ENCODE peak calls at places on chromosomes 1 and 21, in four cellular contexts. H is mammary epithelial cell, Z is HCT116, Y is neural progenitor cell. R is an unnamed sample.

GRCh38 chr1:87642581-87643129 is 314.0 kb downstream of the LMO4 start:
- DNase-seq in H (no peak), Z (no peak), Y (peak; percentile 74), R (no peak)

GRCh38 chr1:183685112-183685713 is 32.1 kb upstream of the APOBEC4 start:
- DNase-seq in H (peak; percentile 32), Z (peak; percentile 45), Y (peak; percentile 65), R (peak; percentile 51)

GRCh38 chr1:150268342-150268705 is 492 bp downstream of the APH1A start:
- DNase-seq in H (peak; percentile 59), Z (no peak), Y (peak; percentile 40), R (no peak)

GRCh38 chr1:27773732-27774445 is 870 bp downstream of the STX12 start:
- DNase-seq in H (peak; percentile 63), Z (no peak), Y (no peak), R (no peak)

GRCh38 chr1:16946646-16947045 is 24.9 kb downstream of the CROCC start:
- DNase-seq in H (no peak), Z (no peak), Y (no peak), R (no peak)

GRCh38 chr1:167121375-167122120 is 27.7 kb downstream of the STYXL2 start:
- DNase-seq in H (peak; percentile 32), Z (peak; percentile 18), Y (peak; percentile 67), R (peak; percentile 88)

GRCh38 chr1:204523605-204524215 is 7.5 kb downstream of the MDM4 start:
- DNase-seq in H (peak; percentile 64), Z (peak; percentile 55), Y (no peak), R (peak; percentile 57)

GRCh38 chr1:244863491-244864252 is 671 bp downstream of the HNRNPU start:
- DNase-seq in H (no peak), Z (no peak), Y (no peak), R (no peak)

GRCh38 chr1:13890766-13891165 is 190.8 kb downstream of the PRDM2 start:
- DNase-seq in H (no peak), Z (no peak), Y (no peak), R (no peak)

GRCh38 chr1:13889495-13889894 is 189.5 kb downstream of the PRDM2 start:
- DNase-seq in H (no peak), Z (no peak), Y (no peak), R (no peak)

GRCh38 chr1:13893456-13893855 is 193.5 kb downstream of the PRDM2 start:
- DNase-seq in H (no peak), Z (no peak), Y (no peak), R (no peak)

GRCh38 chr1:13892671-13893325 is 192.8 kb downstream of the PRDM2 start:
- DNase-seq in H (no peak), Z (no peak), Y (peak; percentile 58), R (no peak)

DNA sequence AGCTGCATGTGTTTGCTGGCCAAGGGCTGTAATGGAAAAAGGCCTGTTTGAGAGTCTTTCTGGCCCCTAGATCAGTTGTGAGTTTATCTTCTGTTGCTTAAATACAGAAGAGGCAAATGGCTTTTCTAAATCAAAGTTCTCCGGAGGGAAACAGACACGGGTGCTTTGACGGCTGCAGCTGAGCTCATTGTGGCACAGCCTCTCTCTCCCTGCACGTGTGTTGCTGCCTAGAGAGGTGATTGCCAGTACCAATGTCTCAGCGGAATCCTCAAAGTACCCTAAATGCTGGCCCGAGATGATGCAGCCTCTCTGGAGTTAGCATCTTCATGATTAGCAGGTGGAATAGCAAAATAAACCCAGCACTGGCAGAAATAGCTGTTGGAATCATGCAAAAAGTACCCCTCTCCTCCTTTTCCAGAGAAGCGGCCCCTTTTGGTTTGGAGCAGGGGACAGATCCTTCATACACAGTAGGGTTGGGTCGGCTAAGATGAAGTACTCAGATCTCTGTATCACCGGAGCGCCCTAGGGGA is 192.2 kb downstream of the PRDM2 start:
- DNase-seq in H (no peak), Z (no peak), Y (peak; percentile 23), R (no peak)
- TF ChIP-seq EZH2 in H (no peak), Z (no peak), Y (no peak), R (no peak)

GRCh38 chr1:19010995-19011696 is 54.7 kb upstream of the IFFO2 start:
- DNase-seq in H (peak; percentile 98), Z (peak; percentile 94), Y (peak; percentile 55), R (peak; percentile 96)

GRCh38 chr1:19015476-19015875 is 59.0 kb upstream of the IFFO2 start:
- DNase-seq in H (no peak), Z (no peak), Y (no peak), R (no peak)

GRCh38 chr1:19011832-19012231 is 55.4 kb upstream of the IFFO2 start:
- DNase-seq in H (no peak), Z (no peak), Y (no peak), R (no peak)

GRCh38 chr1:19014765-19015164 is 58.3 kb upstream of the IFFO2 start:
- DNase-seq in H (no peak), Z (no peak), Y (no peak), R (no peak)

GRCh38 chr1:19013826-19014548 is 57.5 kb upstream of the IFFO2 start:
- DNase-seq in H (no peak), Z (no peak), Y (no peak), R (no peak)
- TF ChIP-seq EZH2 in H (no peak), Z (no peak), Y (no peak), R (no peak)

GRCh38 chr1:40316595-40317393 is at the start of gene COL9A2:
- DNase-seq in H (no peak), Z (no peak), Y (peak; percentile 64), R (peak; percentile 53)
- TF ChIP-seq EZH2 in H (no peak), Z (no peak), Y (peak; percentile 91), R (no peak)

GRCh38 chr1:47415728-47416318 is at the start of gene FOXE3:
- DNase-seq in H (no peak), Z (no peak), Y (no peak), R (no peak)
- TF ChIP-seq EZH2 in H (no peak), Z (no peak), Y (peak; percentile 8), R (no peak)

GRCh38 chr1:210234254-210234747 is 1.7 kb downstream of the SERTAD4 start:
- DNase-seq in H (no peak), Z (no peak), Y (no peak), R (no peak)
- TF ChIP-seq EZH2 in H (no peak), Z (no peak), Y (peak; percentile 61), R (no peak)

GRCh38 chr21:31416465-31416864 is 72.4 kb upstream of the TIAM1 start:
- DNase-seq in H (no peak), Z (no peak), Y (no peak), R (no peak)

GRCh38 chr21:31420354-31420753 is 76.3 kb upstream of the TIAM1 start:
- DNase-seq in H (no peak), Z (no peak), Y (no peak), R (no peak)

GRCh38 chr21:31420988-31421387 is 76.9 kb upstream of the TIAM1 start:
- DNase-seq in H (no peak), Z (no peak), Y (no peak), R (no peak)

GRCh38 chr21:31414601-31415000 is 70.5 kb upstream of the TIAM1 start:
- DNase-seq in H (no peak), Z (no peak), Y (no peak), R (no peak)

DNA sequence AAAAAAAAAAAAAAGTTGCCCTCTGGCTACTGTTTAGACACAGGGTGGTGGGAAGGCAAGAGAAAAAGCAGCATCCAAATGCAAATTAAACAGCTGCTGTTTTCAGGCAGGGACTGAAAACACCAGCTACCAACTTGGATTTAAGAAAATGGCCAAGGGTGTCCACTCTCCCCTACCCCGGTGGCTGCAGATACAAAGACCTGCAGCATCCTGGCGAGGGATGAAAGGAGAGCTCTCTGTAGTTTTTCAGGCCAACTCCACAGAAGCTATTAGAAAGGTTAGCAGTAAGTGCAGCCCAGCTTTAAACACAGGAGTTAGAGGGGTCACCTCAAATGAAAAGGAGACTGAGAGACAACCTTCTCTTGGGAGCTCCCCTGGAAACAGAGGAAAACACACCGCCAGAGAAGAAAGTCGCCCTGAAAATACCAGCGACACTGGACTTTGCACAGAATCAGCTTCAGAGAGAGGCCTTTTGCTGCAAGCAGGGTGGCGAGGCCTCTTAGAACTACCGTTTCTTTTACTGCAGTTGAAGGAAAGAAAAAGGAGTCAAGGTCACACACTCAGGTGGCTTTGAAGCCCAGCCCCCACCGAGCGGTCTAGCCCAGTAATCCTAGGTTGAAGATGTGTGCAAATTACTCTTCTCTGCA is 74.4 kb upstream of the TIAM1 start:
- DNase-seq in H (no peak), Z (no peak), Y (no peak), R (no peak)
- TF ChIP-seq EZH2 in H (no peak), Z (no peak), Y (no peak), R (no peak)

DNA sequence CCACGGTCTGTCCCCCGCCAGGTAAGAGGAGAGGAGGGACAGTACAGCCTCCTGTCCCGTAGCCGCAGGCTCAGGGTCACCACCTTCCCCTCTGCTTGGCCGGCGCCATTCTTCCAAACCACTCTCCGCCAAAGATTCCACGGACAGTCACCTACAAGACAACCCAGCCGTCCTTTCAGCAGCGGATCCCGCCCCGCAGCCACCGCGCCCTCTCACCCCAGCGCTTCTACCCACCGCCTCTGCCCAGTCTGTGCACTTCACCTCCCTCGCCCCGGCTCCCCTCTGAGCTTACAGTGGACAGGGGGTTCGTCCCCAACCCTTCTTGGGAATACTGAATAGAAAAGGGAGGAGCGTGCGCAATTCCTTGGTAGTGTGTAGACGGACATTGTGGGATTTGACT is 319.6 kb downstream of the FAM72C start:
- DNase-seq in H (no peak), Z (no peak), Y (no peak), R (no peak)
- TF ChIP-seq EZH2 in H (no peak), Z (no peak), Y (no peak), R (no peak)

GRCh38 chr21:36708512-36709029 is 9.7 kb downstream of the SIM2 start:
- DNase-seq in H (no peak), Z (no peak), Y (peak; percentile 41), R (no peak)
- TF ChIP-seq EZH2 in H (peak; percentile 68), Z (no peak), Y (peak; percentile 94), R (no peak)

GRCh38 chr1:178011101-178011828 is 41.4 kb upstream of the SEC16B start:
- DNase-seq in H (peak; percentile 89), Z (peak; percentile 55), Y (no peak), R (peak; percentile 53)
- TF ChIP-seq EZH2 in H (no peak), Z (no peak), Y (no peak), R (no peak)

R was measured in PC-9.